ENCODE peak calls at places on chromosome 22, in ten cellular contexts. O is CD8-positive, alpha-beta memory T cell; D is astrocyte of the cerebellum; V is mesenchymal stem cell; B is bronchial epithelial cell; R is pancreas; E is stomach; Z is lung; U is right cardiac atrium; T is kidney epithelial cell. W is an unnamed sample.

GRCh38 chr22:23822101-23822671 is 16.6 kb downstream of the DERL3 start:
- DNase-seq in O (no peak), D (no peak), V (no peak), B (no peak), R (no peak), E (no peak), Z (no peak), U (no peak), T (no peak), W (no peak)

GRCh38 chr22:25582946-25583345 is 18.5 kb downstream of the GRK3 start:
- DNase-seq in O (no peak), D (no peak), V (no peak), B (peak), R (no peak), E (no peak), Z (no peak), U (no peak), T (no peak), W (no peak)

GRCh38 chr22:32986773-32987050 is 71.5 kb downstream of the SYN3 start:
- DNase-seq in O (no peak), D (no peak), V (no peak), B (no peak), R (no peak), E (no peak), Z (no peak), U (no peak), T (no peak), W (no peak)

GRCh38 chr22:24177456-24177855 is 3.8 kb upstream of the SUSD2 start:
- DNase-seq in O (no peak), D (no peak), V (no peak), B (no peak), R (no peak), E (no peak), Z (no peak), U (peak), T (no peak), W (no peak)

GRCh38 chr22:27154717-27155116 is 497.3 kb downstream of the MIAT start:
- DNase-seq in O (no peak), D (no peak), V (no peak), B (no peak), R (peak), E (no peak), Z (no peak), U (peak), T (no peak), W (no peak)

GRCh38 chr22:48204296-48204695 is 1441.8 kb downstream of the TBC1D22A start:
- DNase-seq in O (no peak), D (no peak), V (no peak), B (peak), R (no peak), E (no peak), Z (no peak), U (no peak), T (no peak), W (no peak)

GRCh38 chr22:29124777-29125506 is 52.1 kb downstream of the KREMEN1 start:
- DNase-seq in O (no peak), D (no peak), V (no peak), B (no peak), R (no peak), E (no peak), Z (no peak), U (no peak), T (no peak), W (no peak)

GRCh38 chr22:26556904-26557303 is 33.0 kb downstream of the TPST2 start:
- DNase-seq in O (no peak), D (no peak), V (no peak), B (no peak), R (peak), E (no peak), Z (no peak), U (no peak), T (no peak), W (no peak)

GRCh38 chr22:31926969-31927368 is 17.4 kb upstream of the YWHAH start:
- DNase-seq in O (no peak), D (no peak), V (no peak), B (peak), R (no peak), E (no peak), Z (no peak), U (no peak), T (no peak), W (no peak)

GRCh38 chr22:24460418-24461089 is 33.2 kb downstream of the ADORA2A start:
- DNase-seq in O (no peak), D (peak), V (peak), B (no peak), R (no peak), E (no peak), Z (no peak), U (no peak), T (no peak), W (no peak)

GRCh38 chr22:18068381-18068988 is 9.3 kb upstream of the PEX26 start:
- DNase-seq in O (no peak), D (no peak), V (no peak), B (peak), R (no peak), E (no peak), Z (no peak), U (peak), T (no peak), W (no peak)

GRCh38 chr22:23065495-23066122 is 4.7 kb upstream of the GNAZ start:
- DNase-seq in O (no peak), D (no peak), V (no peak), B (no peak), R (peak), E (peak), Z (no peak), U (no peak), T (no peak), W (peak)

GRCh38 chr22:25777870-25778269 is 35.9 kb downstream of the MYO18B start:
- DNase-seq in O (no peak), D (peak), V (peak), B (peak), R (no peak), E (no peak), Z (no peak), U (no peak), T (no peak), W (no peak)

GRCh38 chr22:25161017-25161915 is 38.4 kb upstream of the CRYBB3 start:
- DNase-seq in O (no peak), D (no peak), V (no peak), B (no peak), R (no peak), E (no peak), Z (no peak), U (no peak), T (no peak), W (no peak)

GRCh38 chr22:32080904-32081303 is 37.8 kb downstream of the SLC5A1 start:
- DNase-seq in O (no peak), D (peak), V (peak), B (peak), R (no peak), E (peak), Z (no peak), U (no peak), T (no peak), W (no peak)

GRCh38 chr22:30227438-30228228 is 18.9 kb downstream of the LIF start:
- DNase-seq in O (no peak), D (no peak), V (no peak), B (no peak), R (no peak), E (no peak), Z (no peak), U (no peak), T (no peak), W (no peak)

GRCh38 chr22:30636226-30637077 is 871 bp downstream of the SLC35E4 start:
- DNase-seq in O (no peak), D (no peak), V (peak), B (no peak), R (peak), E (peak), Z (no peak), U (peak), T (no peak), W (no peak)

GRCh38 chr22:30159561-30160353 is 79.5 kb downstream of the HORMAD2 start:
- DNase-seq in O (no peak), D (peak), V (peak), B (peak), R (no peak), E (no peak), Z (no peak), U (peak), T (peak), W (no peak)

GRCh38 chr22:23565288-23565941 is 14.7 kb downstream of the IGLL1 start:
- DNase-seq in O (no peak), D (no peak), V (peak), B (no peak), R (peak), E (no peak), Z (no peak), U (no peak), T (no peak), W (no peak)

GRCh38 chr22:47486569-47487312 is 724.3 kb downstream of the TBC1D22A start:
- DNase-seq in O (no peak), D (no peak), V (no peak), B (peak), R (no peak), E (no peak), Z (no peak), U (no peak), T (no peak), W (no peak)

DNA sequence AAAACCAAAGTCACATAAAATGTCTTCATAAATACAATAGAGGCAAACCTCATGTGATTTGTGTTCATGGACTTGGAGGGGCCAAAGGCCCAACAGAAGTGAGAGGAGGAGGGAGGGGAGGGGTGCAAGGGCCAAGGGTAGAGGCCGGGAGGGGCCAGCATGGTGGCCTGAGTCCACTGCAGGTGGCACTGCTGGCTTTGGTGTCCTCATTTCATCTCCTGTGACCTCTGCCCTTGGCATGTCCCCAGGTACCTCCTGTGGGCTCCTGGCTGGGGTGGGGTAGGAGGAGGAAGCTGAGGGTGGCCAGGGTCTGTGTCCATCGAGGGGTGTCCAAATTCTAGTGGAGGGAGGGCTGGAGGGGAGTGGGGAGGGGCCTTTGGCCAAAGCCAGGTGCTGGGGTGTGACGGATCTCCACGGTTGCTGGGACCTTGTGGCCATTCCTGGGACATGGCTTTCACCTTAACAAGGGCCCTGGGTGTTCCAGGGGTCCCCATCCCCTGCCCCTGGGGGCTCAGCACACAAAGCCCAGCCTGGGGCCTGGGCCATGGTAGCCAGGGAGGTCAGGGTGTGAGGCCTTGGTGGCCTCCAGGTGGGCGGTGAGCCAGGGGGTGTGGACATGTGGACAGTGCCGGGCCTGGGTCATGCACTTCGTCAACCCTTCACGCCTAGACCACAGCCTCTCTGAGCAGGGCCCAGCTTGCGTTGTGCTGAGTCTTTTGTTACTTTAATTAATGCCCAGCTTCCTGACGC is 20.6 kb upstream of the CCDC188 start:
- DNase-seq in O (no peak), D (no peak), V (no peak), B (no peak), R (no peak), E (no peak), Z (no peak), U (no peak), T (no peak), W (no peak)
- H3K4me3 ChIP-seq in O (no peak), D (no peak), V (no peak), B (no peak), R (no peak), E (no peak), Z (no peak), U (no peak), T (no peak), W (no peak)

GRCh38 chr22:39518124-39518786 is 2.1 kb upstream of the ATF4 start:
- DNase-seq in O (no peak), D (no peak), V (peak), B (no peak), R (no peak), E (no peak), Z (no peak), U (no peak), T (no peak), W (no peak)
- H3K4me3 ChIP-seq in O (no peak), D (no peak), V (no peak), B (no peak), R (no peak), E (no peak), Z (no peak), U (no peak), T (no peak), W (no peak)

DNA sequence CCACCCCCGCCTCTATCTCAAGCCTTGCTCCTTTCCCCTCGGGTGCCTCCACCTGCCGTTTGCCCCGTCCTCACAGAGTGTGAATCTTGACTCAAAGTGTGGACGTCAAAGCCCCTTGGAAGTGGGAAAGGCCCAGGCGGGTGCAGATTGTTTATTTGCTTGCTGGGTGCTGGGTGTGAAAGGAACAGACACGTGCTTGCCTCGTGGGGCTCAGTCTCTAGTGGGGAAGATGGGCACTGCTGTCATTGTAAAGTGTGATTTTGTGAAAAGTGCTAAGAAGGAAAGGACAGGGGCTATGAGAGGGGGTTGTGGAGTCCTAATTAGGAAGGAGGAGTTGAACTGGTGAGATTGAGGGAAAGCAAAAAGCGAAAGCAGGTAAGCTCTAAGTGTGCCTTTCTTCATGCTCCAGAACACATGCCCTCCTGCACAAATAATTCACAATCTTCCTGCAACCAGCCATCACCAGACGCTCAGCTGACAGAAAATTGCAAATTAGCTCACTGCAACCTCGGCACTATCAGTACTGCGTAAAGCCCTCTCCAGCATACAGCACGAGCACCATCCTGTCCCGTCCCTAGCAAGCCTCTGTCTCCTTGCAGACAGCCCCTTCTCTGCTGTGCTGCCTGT is 9.7 kb upstream of the GCAT start:
- DNase-seq in O (no peak), D (no peak), V (no peak), B (no peak), R (no peak), E (no peak), Z (no peak), U (peak), T (no peak), W (no peak)
- H3K4me3 ChIP-seq in O (no peak), D (no peak), V (no peak), B (no peak), R (no peak), E (no peak), Z (no peak), U (no peak), T (no peak), W (no peak)

GRCh38 chr22:42462016-42462415 is 29.8 kb upstream of the NFAM1 start:
- DNase-seq in O (no peak), D (no peak), V (no peak), B (no peak), R (no peak), E (no peak), Z (no peak), U (no peak), T (no peak), W (no peak)
- H3K4me3 ChIP-seq in O (no peak), D (no peak), V (no peak), B (no peak), R (no peak), E (no peak), Z (no peak), U (no peak), T (no peak), W (no peak)

GRCh38 chr22:46173152-46173551 is 22.8 kb downstream of the PPARA start:
- DNase-seq in O (no peak), D (no peak), V (no peak), B (no peak), R (no peak), E (no peak), Z (no peak), U (no peak), T (no peak), W (no peak)
- H3K4me3 ChIP-seq in O (no peak), D (no peak), V (no peak), B (no peak), R (no peak), E (no peak), Z (no peak), U (no peak), T (no peak), W (no peak)

GRCh38 chr22:19478466-19479357 is at the start of gene UFD1:
- DNase-seq in O (peak), D (peak), V (peak), B (no peak), R (peak), E (peak), Z (peak), U (peak), T (peak), W (peak)

GRCh38 chr22:19476023-19476422 is 3.0 kb downstream of the UFD1 start:
- DNase-seq in O (no peak), D (no peak), V (no peak), B (no peak), R (no peak), E (no peak), Z (no peak), U (no peak), T (no peak), W (no peak)

GRCh38 chr22:19477321-19478085 is 1.5 kb downstream of the UFD1 start:
- DNase-seq in O (no peak), D (no peak), V (no peak), B (no peak), R (no peak), E (no peak), Z (no peak), U (no peak), T (no peak), W (no peak)

GRCh38 chr22:19479358-19480172 is at the start of gene CDC45:
- DNase-seq in O (peak), D (peak), V (peak), B (peak), R (peak), E (peak), Z (peak), U (peak), T (peak), W (peak)

DNA sequence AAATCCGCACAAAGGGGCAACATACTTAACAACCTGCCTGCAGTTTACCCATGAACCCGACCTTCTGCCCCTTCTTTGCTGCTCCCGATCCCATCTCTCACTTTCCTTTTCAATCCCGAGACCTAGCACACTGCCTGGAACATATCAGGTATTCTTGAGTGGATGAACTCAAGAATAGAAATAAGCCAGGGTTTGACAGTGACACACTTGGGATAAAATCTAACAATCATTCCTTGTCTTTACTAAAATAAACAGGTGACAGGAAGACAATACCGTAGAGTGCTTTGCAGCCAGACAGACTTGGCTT is 954 bp downstream of the UFD1 start:
- DNase-seq in O (no peak), D (no peak), V (peak), B (no peak), R (no peak), E (no peak), Z (no peak), U (no peak), T (no peak), W (no peak)
- H3K4me3 ChIP-seq in O (peak), D (peak), V (no peak), B (peak), R (peak), E (peak), Z (peak), U (peak), T (peak), W (peak)

GRCh38 chr22:36234919-36235318 is 4.4 kb downstream of the APOL2 start:
- DNase-seq in O (no peak), D (no peak), V (no peak), B (no peak), R (no peak), E (no peak), Z (no peak), U (peak), T (no peak), W (no peak)

GRCh38 chr22:36235585-36235984 is 3.7 kb downstream of the APOL2 start:
- DNase-seq in O (no peak), D (no peak), V (no peak), B (no peak), R (no peak), E (no peak), Z (no peak), U (no peak), T (no peak), W (no peak)

GRCh38 chr22:36237462-36238347 is 1.6 kb downstream of the APOL2 start:
- DNase-seq in O (no peak), D (no peak), V (peak), B (no peak), R (no peak), E (no peak), Z (no peak), U (no peak), T (no peak), W (no peak)

GRCh38 chr22:36238348-36239149 is 778 bp downstream of the APOL2 start:
- DNase-seq in O (no peak), D (no peak), V (no peak), B (no peak), R (no peak), E (no peak), Z (no peak), U (peak), T (no peak), W (no peak)

GRCh38 chr22:36236338-36237319 is 2.7 kb downstream of the APOL2 start:
- DNase-seq in O (no peak), D (no peak), V (no peak), B (peak), R (no peak), E (no peak), Z (no peak), U (no peak), T (no peak), W (no peak)
- H3K4me3 ChIP-seq in O (peak), D (peak), V (no peak), B (no peak), R (no peak), E (peak), Z (no peak), U (no peak), T (no peak), W (no peak)

GRCh38 chr22:39732625-39733024 is 160.9 kb downstream of the ENTHD1 start:
- DNase-seq in O (no peak), D (no peak), V (no peak), B (no peak), R (no peak), E (no peak), Z (no peak), U (no peak), T (no peak), W (no peak)
- H3K4me3 ChIP-seq in O (no peak), D (no peak), V (no peak), B (no peak), R (no peak), E (no peak), Z (no peak), U (no peak), T (no peak), W (no peak)